ENCODE peak calls at places on chromosomes 4 and X, in seven cellular contexts. M is stimulated activated CD4-positive, alpha-beta T cell treated with anti-CD3 and anti-CD28 coated beads, Interleukin-4, amount 100 ng/mL, for 24 hours; Q is naive thymus-derived CD8-positive, alpha-beta T cell; D is progenitor cell of endocrine pancreas; E is EH; O is ACHN; X is activated CD4-positive, alpha-beta memory T cell treated with anti-CD3 and anti-CD28 coated beads, Interleukin-2, amount 10 ng/mL, durations not matched to agents 7 days and 5 days. G is an unnamed sample.

GRCh38 chrX:53723381-53723780 is 36.9 kb upstream of the HUWE1 start:
- DNase-seq in E (no peak), D (no peak), X (no peak), Q (no peak), M (no peak), O (no peak), G (no peak)

GRCh38 chrX:103629295-103630170 is 758 bp downstream of the TCEAL1 start:
- DNase-seq in E (peak), X (peak), Q (peak), M (peak), O (peak), D (peak), G (peak)

GRCh38 chr4:168667397-168667796 is 170.5 kb downstream of the PALLD start:
- DNase-seq in X (no peak), E (no peak), Q (no peak), D (no peak), M (no peak), O (no peak), G (no peak)

GRCh38 chrX:57367649-57368048 is 81.1 kb downstream of the FAAH2 start:
- DNase-seq in M (no peak), E (no peak), D (no peak), Q (no peak), O (no peak), X (no peak), G (no peak)

GRCh38 chr4:56051049-56051709 is 102.4 kb downstream of the CEP135 start:
- DNase-seq in X (no peak), Q (no peak), E (no peak), D (no peak), O (no peak), M (no peak), G (no peak)

GRCh38 chr4:164977243-164978164 is at the start of gene TRIM61:
- DNase-seq in M (peak), X (peak), O (no peak), E (peak), Q (peak), D (peak), G (peak)

GRCh38 chr4:163448541-163449203 is 24.9 kb downstream of the TKTL2 start:
- DNase-seq in X (no peak), D (no peak), Q (no peak), E (peak), M (no peak), O (peak), G (no peak)

GRCh38 chr4:174604198-174604597 is 81.9 kb upstream of the HPGD start:
- DNase-seq in O (no peak), D (no peak), M (no peak), E (no peak), X (no peak), Q (no peak), G (no peak)

GRCh38 chr4:78213218-78213617 is 156.1 kb downstream of the FRAS1 start:
- DNase-seq in D (no peak), E (no peak), X (no peak), M (no peak), Q (no peak), O (no peak), G (no peak)

GRCh38 chr4:20418865-20419451 is 167.3 kb downstream of the SLIT2 start:
- DNase-seq in M (no peak), D (no peak), E (peak), Q (peak), O (peak), X (no peak), G (peak)

G was measured in GM13976.